ENCODE peak calls at places on chromosomes 5 and 9, in five cellular contexts. W is aorta, K is T-helper 1 cell, I is cardiac fibroblast, V is ELF-1. Z is an unnamed sample.

GRCh38 chr9:121636411-121636865 is 15.0 kb upstream of the DAB2IP start:
- DNase-seq in W (no peak), K (no peak), I (peak), V (peak), Z (no peak)

GRCh38 chr5:154401931-154402330 is 43.9 kb upstream of the SAP30L start:
- DNase-seq in W (no peak), K (no peak), I (no peak), V (no peak), Z (no peak)

GRCh38 chr9:119802621-119803020 is 433.4 kb upstream of the BRINP1 start:
- DNase-seq in V (no peak), K (no peak), I (no peak), W (peak), Z (no peak)

GRCh38 chr9:93597871-93598646 is 21.7 kb downstream of the PHF2 start:
- DNase-seq in I (no peak), W (peak), V (no peak), K (no peak), Z (no peak)

GRCh38 chr5:54186912-54187445 is 123.4 kb downstream of the ARL15 start:
- DNase-seq in W (no peak), K (no peak), V (no peak), I (no peak), Z (no peak)

GRCh38 chr5:95619518-95620029 is 313 bp upstream of the GPR150 start:
- DNase-seq in V (no peak), W (no peak), I (no peak), K (no peak), Z (no peak)

GRCh38 chr9:92749071-92749933 is 15.3 kb downstream of the BICD2 start:
- DNase-seq in V (no peak), I (no peak), K (no peak), W (peak), Z (no peak)

GRCh38 chr9:129595323-129595741 is 25.6 kb downstream of the C9orf50 start:
- DNase-seq in K (no peak), I (no peak), W (no peak), V (no peak), Z (no peak)

GRCh38 chr5:147968855-147969254 is 62.5 kb upstream of the C5orf46 start:
- DNase-seq in I (no peak), V (no peak), W (no peak), K (no peak), Z (no peak)

GRCh38 chr9:116083837-116084236 is 69.8 kb upstream of the PAPPA start:
- DNase-seq in W (no peak), K (no peak), I (no peak), V (no peak), Z (no peak)

Z was measured in T-cell.